ENCODE peak calls at places on chromosomes 1 and 21, in seven cellular contexts. M is CD4-positive, alpha-beta T cell; Y is MM.1S; W is left ventricle myocardium inferior; F is AG04450; U is hepatocyte; I is kidney. D is an unnamed sample.

GRCh38 chr1:9326596-9326995 is 33.9 kb downstream of the SPSB1 start:
- DNase-seq in Y (no peak), I (no peak), W (no peak), U (peak; percentile 66), M (no peak), F (peak; percentile 77), D (no peak)

GRCh38 chr1:151992345-151993083 is 1.1 kb downstream of the S100A10 start:
- DNase-seq in M (no peak), Y (no peak), W (peak; percentile 81), I (peak; percentile 93), U (peak; percentile 89), F (no peak), D (peak; percentile 98)

GRCh38 chr1:203526572-203526971 is 32.6 kb downstream of the OPTC start:
- DNase-seq in I (no peak), F (no peak), W (no peak), M (no peak), Y (no peak), U (peak; percentile 40), D (no peak)

GRCh38 chr1:156893048-156893953 is at the start of gene PEAR1:
- DNase-seq in F (no peak), M (no peak), U (peak; percentile 47), Y (no peak), I (peak; percentile 89), W (peak; percentile 79), D (no peak)

GRCh38 chr1:88149686-88150085 is 534.4 kb upstream of the PKN2 start:
- DNase-seq in F (no peak), Y (no peak), W (no peak), U (no peak), M (no peak), I (no peak), D (no peak)

GRCh38 chr21:25283720-25284119 is 323.6 kb downstream of the MRPL39 start:
- DNase-seq in Y (peak; percentile 59), I (no peak), M (no peak), U (peak; percentile 54), W (no peak), F (peak; percentile 7), D (no peak)

GRCh38 chr1:31376374-31377134 is 3.7 kb upstream of the FABP3 start:
- DNase-seq in F (peak; percentile 89), W (no peak), U (peak; percentile 87), I (no peak), M (no peak), Y (no peak), D (no peak)

GRCh38 chr1:1144122-1144842 is 28.4 kb upstream of the C1orf159 start:
- DNase-seq in M (peak; percentile 47), F (no peak), Y (peak; percentile 50), U (no peak), I (peak; percentile 91), W (no peak), D (no peak)

GRCh38 chr1:185499986-185500626 is 183.1 kb upstream of the IVNS1ABP start:
- DNase-seq in F (peak; percentile 74), I (no peak), W (no peak), M (no peak), U (no peak), Y (no peak), D (no peak)

GRCh38 chr1:99170516-99170915 is 93.8 kb upstream of the PLPPR4 start:
- DNase-seq in F (no peak), M (no peak), Y (no peak), W (no peak), I (no peak), U (no peak), D (no peak)

GRCh38 chr1:39297534-39297933 is 93.0 kb downstream of the MACF1 start:
- DNase-seq in W (no peak), U (no peak), M (no peak), I (no peak), Y (no peak), F (peak; percentile 50), D (no peak)

GRCh38 chr21:38950388-38951094 is 144.8 kb downstream of the ETS2 start:
- DNase-seq in I (no peak), W (no peak), M (no peak), U (peak; percentile 77), Y (no peak), F (no peak), D (no peak)

GRCh38 chr1:156889802-156890585 is 3.5 kb upstream of the PEAR1 start:
- DNase-seq in U (peak; percentile 92), Y (peak; percentile 83), M (peak; percentile 8), F (peak; percentile 49), I (no peak), W (peak; percentile 81), D (no peak)

GRCh38 chr1:206753141-206753540 is 17.4 kb upstream of the IL19 start:
- DNase-seq in I (no peak), F (no peak), M (no peak), Y (no peak), W (no peak), U (no peak), D (no peak)

GRCh38 chr1:30465096-30465495 is 258.3 kb downstream of the MATN1 start:
- DNase-seq in Y (no peak), U (no peak), M (no peak), W (no peak), F (no peak), I (peak; percentile 8), D (no peak)

GRCh38 chr1:228284521-228284920 is 76.7 kb downstream of the OBSCN start:
- DNase-seq in M (no peak), Y (no peak), U (no peak), F (no peak), I (no peak), W (no peak), D (no peak)

GRCh38 chr1:212683357-212683722 is 16.3 kb downstream of the BATF3 start:
- DNase-seq in I (no peak), Y (no peak), U (no peak), M (no peak), W (peak; percentile 33), F (no peak), D (no peak)

GRCh38 chr21:29168874-29169273 is 38.4 kb downstream of the MAP3K7CL start:
- DNase-seq in M (no peak), U (no peak), Y (no peak), I (no peak), W (no peak), F (no peak), D (peak; percentile 73)

GRCh38 chr1:94646786-94647555 is 105.4 kb upstream of the F3 start:
- DNase-seq in U (no peak), Y (no peak), F (no peak), M (no peak), I (no peak), W (no peak), D (no peak)

GRCh38 chr1:165650981-165651625 is 20.1 kb downstream of the MGST3 start:
- DNase-seq in W (no peak), I (no peak), Y (no peak), U (no peak), F (no peak), M (no peak), D (no peak)

GRCh38 chr1:226737819-226738420 is 1.2 kb downstream of the ITPKB start:
- DNase-seq in F (no peak), I (peak; percentile 88), Y (peak; percentile 58), W (peak; percentile 47), U (peak; percentile 64), M (peak; percentile 39), D (no peak)

GRCh38 chr1:173914366-173914871 is 2.7 kb downstream of the SERPINC1 start:
- DNase-seq in U (peak; percentile 21), W (no peak), F (no peak), Y (peak; percentile 70), I (no peak), M (peak; percentile 2), D (no peak)

GRCh38 chr1:203462878-203463277 is 12.7 kb upstream of the PRELP start:
- DNase-seq in M (no peak), F (no peak), U (no peak), I (no peak), Y (no peak), W (no peak), D (no peak)

GRCh38 chr1:178772952-178773351 is 47.9 kb downstream of the RALGPS2 start:
- DNase-seq in W (no peak), M (no peak), U (no peak), I (no peak), Y (no peak), F (no peak), D (no peak)

GRCh38 chr1:178776553-178776952 is 51.5 kb downstream of the RALGPS2 start:
- DNase-seq in F (no peak), Y (no peak), W (no peak), I (no peak), U (no peak), M (no peak), D (no peak)

GRCh38 chr1:178768423-178768822 is 43.4 kb downstream of the RALGPS2 start:
- DNase-seq in W (no peak), U (no peak), M (no peak), Y (peak; percentile 66), I (no peak), F (no peak), D (no peak)

GRCh38 chr1:178774263-178774662 is 49.2 kb downstream of the RALGPS2 start:
- DNase-seq in I (no peak), M (no peak), F (no peak), W (no peak), U (peak; percentile 28), Y (peak; percentile 61), D (no peak)
- TF ChIP-seq CTCF in I (peak; percentile 22), M (peak; percentile 54), F (peak; percentile 32), W (peak; percentile 50), U (peak; percentile 60), Y (peak; percentile 41), D (peak; percentile 71)

GRCh38 chr1:36166938-36167910 is 11.3 kb downstream of the MAP7D1 start:
- DNase-seq in F (no peak), Y (no peak), I (no peak), W (no peak), U (no peak), M (no peak), D (no peak)
- H3K27ac ChIP-seq in F (peak overlapping the region; percentile 70), Y (no peak overlapping the region), I (peak overlapping the region; percentile 4), W (peak overlapping the region; percentile 100), U (no peak overlapping the region), M (peak overlapping the region; percentile 41), D (peak overlapping the region; percentile 97)

GRCh38 chr1:81466970-81467369 is 333.8 kb upstream of the ADGRL2 start:
- DNase-seq in M (no peak), Y (no peak), W (no peak), I (no peak), U (peak; percentile 10), F (no peak), D (no peak)

GRCh38 chr1:81472387-81472786 is 328.3 kb upstream of the ADGRL2 start:
- DNase-seq in M (no peak), Y (no peak), W (no peak), I (no peak), F (no peak), U (no peak), D (no peak)

GRCh38 chr1:81470250-81470649 is 330.5 kb upstream of the ADGRL2 start:
- DNase-seq in W (no peak), U (no peak), Y (no peak), F (no peak), M (no peak), I (no peak), D (no peak)

GRCh38 chr1:81467433-81467832 is 333.3 kb upstream of the ADGRL2 start:
- DNase-seq in U (no peak), Y (no peak), F (no peak), M (no peak), I (no peak), W (no peak), D (no peak)

GRCh38 chr1:81471255-81471654 is 329.5 kb upstream of the ADGRL2 start:
- DNase-seq in Y (no peak), U (no peak), W (no peak), M (no peak), F (no peak), I (no peak), D (no peak)
- TF ChIP-seq CTCF in Y (no peak), U (no peak), W (no peak), M (no peak), F (no peak), I (no peak), D (peak; percentile 10)

GRCh38 chr1:81670286-81670685 is 130.4 kb upstream of the ADGRL2 start:
- DNase-seq in U (peak; percentile 71), M (no peak), F (peak; percentile 87), Y (no peak), W (peak; percentile 65), I (peak; percentile 71), D (no peak)
- H3K27ac ChIP-seq in U (peak overlapping the region; percentile 4), M (no peak overlapping the region), F (peak overlapping the region; percentile 52), Y (no peak overlapping the region), W (no peak overlapping the region), I (no peak overlapping the region), D (no peak overlapping the region)